ENCODE peak calls at places on chromosomes 7 and 10, in ten cellular contexts. T, O, H, R, I, G, F, N, S and W are unnamed samples.

GRCh38 chr7:82975811-82976468 is 186.7 kb downstream of the PCLO start:
- DNase-seq in O (no peak), N (no peak), F (no peak), I (no peak), R (no peak), H (no peak), S (no peak), T (no peak), G (no peak), W (no peak)

GRCh38 chr10:118504044-118504944 is 91.2 kb downstream of the PRLHR start:
- DNase-seq in G (peak), S (no peak), O (no peak), H (no peak), R (no peak), F (no peak), I (no peak), T (no peak), N (peak), W (peak)

GRCh38 chr10:31152421-31153133 is 120.9 kb upstream of the ZNF438 start:
- DNase-seq in O (no peak), T (no peak), R (no peak), N (no peak), G (no peak), S (no peak), F (no peak), I (no peak), H (no peak), W (no peak)

GRCh38 chr10:71816421-71816851 is 34.6 kb downstream of the PSAP start:
- DNase-seq in I (no peak), R (no peak), S (no peak), N (no peak), G (no peak), F (no peak), O (no peak), H (no peak), T (no peak), W (no peak)

GRCh38 chr7:17299477-17299991 is 1.1 kb downstream of the AHR start:
- DNase-seq in N (peak), F (no peak), H (peak), I (no peak), T (no peak), S (no peak), R (no peak), O (peak), G (peak), W (no peak)

GRCh38 chr10:21888959-21889358 is 114.6 kb downstream of the DNAJC1 start:
- DNase-seq in G (no peak), R (no peak), N (no peak), F (no peak), T (no peak), I (no peak), H (no peak), O (peak), S (no peak), W (no peak)

GRCh38 chr7:72538856-72539255 is 126.7 kb upstream of the CALN1 start:
- DNase-seq in O (no peak), H (no peak), S (no peak), N (peak), T (no peak), I (no peak), F (no peak), G (peak), R (no peak), W (no peak)

GRCh38 chr10:61153766-61154165 is 209.8 kb upstream of the RHOBTB1 start:
- DNase-seq in G (peak), F (no peak), N (no peak), I (no peak), R (no peak), T (no peak), H (no peak), S (peak), O (no peak), W (peak)

GRCh38 chr10:10551595-10551994 is 466.1 kb upstream of the CELF2 start:
- DNase-seq in T (no peak), G (no peak), S (peak), O (no peak), N (no peak), H (no peak), R (no peak), I (no peak), F (no peak), W (no peak)

GRCh38 chr7:32958046-32959025 is 1.1 kb downstream of the FKBP9 start:
- DNase-seq in H (no peak), S (peak), N (peak), R (no peak), G (no peak), O (no peak), I (no peak), T (no peak), F (no peak), W (peak)

GRCh38 chr7:131107343-131108211 is 220.1 kb upstream of the MKLN1 start:
- DNase-seq in R (peak), G (no peak), I (peak), S (peak), N (peak), O (peak), F (peak), T (peak), H (peak), W (peak)

GRCh38 chr7:104206841-104207240 is 972 bp downstream of the ORC5 start:
- DNase-seq in O (no peak), F (no peak), R (no peak), G (no peak), I (no peak), S (no peak), T (no peak), N (no peak), H (no peak), W (no peak)

GRCh38 chr7:52163311-52163710 is 846.7 kb upstream of the COBL start:
- DNase-seq in I (no peak), R (no peak), G (no peak), H (no peak), T (no peak), S (no peak), F (no peak), O (no peak), N (no peak), W (no peak)

GRCh38 chr7:100013328-100013676 is 2.1 kb upstream of the ZKSCAN1 start:
- DNase-seq in I (peak), N (no peak), O (peak), G (peak), H (no peak), S (no peak), F (no peak), T (no peak), R (no peak), W (no peak)

GRCh38 chr7:28792858-28793257 is 165.3 kb downstream of the TRIL start:
- DNase-seq in R (no peak), T (no peak), F (no peak), I (no peak), N (no peak), O (no peak), H (no peak), G (no peak), S (no peak), W (no peak)

GRCh38 chr10:69492091-69492745 is 41.0 kb downstream of the TSPAN15 start:
- DNase-seq in I (no peak), N (no peak), S (no peak), G (no peak), F (peak), R (no peak), H (no peak), O (no peak), T (peak), W (no peak)

GRCh38 chr7:139153832-139154231 is 44.3 kb upstream of the ZC3HAV1 start:
- DNase-seq in R (no peak), T (no peak), G (peak), S (no peak), F (no peak), N (peak), H (no peak), I (no peak), O (no peak), W (peak)

GRCh38 chr7:101943306-101943705 is 125.9 kb downstream of the CUX1 start:
- DNase-seq in N (no peak), T (no peak), S (no peak), H (no peak), R (no peak), G (no peak), O (no peak), I (no peak), F (no peak), W (no peak)

GRCh38 chr10:123146013-123146891 is 1.7 kb upstream of the HMX2 start:
- DNase-seq in S (no peak), T (no peak), N (no peak), R (no peak), H (no peak), I (no peak), O (peak), G (no peak), F (no peak), W (no peak)

GRCh38 chr7:105581066-105581811 is at the start of gene EFCAB10:
- DNase-seq in F (peak), N (peak), H (peak), I (peak), T (peak), S (peak), G (no peak), O (peak), R (peak), W (peak)

GRCh38 chr7:105776068-105776790 is 100.2 kb downstream of the ATXN7L1 start:
- DNase-seq in F (no peak), I (no peak), R (no peak), G (peak), O (no peak), N (peak), S (peak), T (no peak), H (no peak), W (peak)

GRCh38 chr10:43862756-43863155 is 214.1 kb upstream of the ZNF32 start:
- DNase-seq in I (no peak), S (no peak), R (no peak), H (no peak), N (no peak), O (no peak), G (no peak), T (no peak), F (no peak), W (no peak)

GRCh38 chr7:92830532-92831110 is 5.8 kb downstream of the CDK6 start:
- DNase-seq in H (no peak), N (no peak), O (no peak), I (no peak), T (no peak), G (no peak), F (no peak), R (no peak), S (no peak), W (no peak)

GRCh38 chr10:103911021-103911459 is 6.9 kb downstream of the STN1 start:
- DNase-seq in N (no peak), T (no peak), R (no peak), O (peak), G (no peak), F (no peak), I (peak), S (no peak), H (no peak), W (no peak)

GRCh38 chr7:73758581-73759138 is 11.4 kb downstream of the CLDN3 start:
- DNase-seq in H (no peak), G (no peak), F (no peak), R (no peak), T (no peak), N (no peak), I (no peak), S (peak), O (no peak), W (no peak)